ENCODE peak calls at places on chromosomes 16 and 17, in five cellular contexts. One of them, this sample, is unnamed.

GRCh38 chr16:28010671-28011070 is 52.8 kb downstream of the GSG1L start:
- DNase-seq in choroid plexus epithelial cell: peak
- DNase-seq in body of pancreas: no peak
- DNase-seq in fibroblast of the aortic adventitia: peak
- DNase-seq in ovary: no peak
- DNase-seq in this sample: peak

GRCh38 chr17:80027043-80027435 is 8.6 kb downstream of the TBC1D16 start:
- DNase-seq in choroid plexus epithelial cell: no peak
- DNase-seq in ovary: no peak
- DNase-seq in fibroblast of the aortic adventitia: no peak
- DNase-seq in body of pancreas: no peak
- DNase-seq in this sample: no peak

GRCh38 chr17:2299756-2300155 is 3.8 kb downstream of the SMG6 start:
- DNase-seq in choroid plexus epithelial cell: no peak
- DNase-seq in body of pancreas: no peak
- DNase-seq in ovary: no peak
- DNase-seq in fibroblast of the aortic adventitia: no peak
- DNase-seq in this sample: no peak

GRCh38 chr17:53033297-53033696 is 789.4 kb upstream of the KIF2B start:
- DNase-seq in fibroblast of the aortic adventitia: no peak
- DNase-seq in ovary: no peak
- DNase-seq in body of pancreas: no peak
- DNase-seq in choroid plexus epithelial cell: no peak
- DNase-seq in this sample: no peak

GRCh38 chr17:16986391-16986790 is 14.5 kb upstream of the TNFRSF13B start:
- DNase-seq in choroid plexus epithelial cell: peak
- DNase-seq in ovary: no peak
- DNase-seq in fibroblast of the aortic adventitia: no peak
- DNase-seq in body of pancreas: no peak
- DNase-seq in this sample: no peak

GRCh38 chr16:12480916-12481315 is 322.8 kb downstream of the CPPED1 start:
- DNase-seq in choroid plexus epithelial cell: no peak
- DNase-seq in ovary: no peak
- DNase-seq in body of pancreas: no peak
- DNase-seq in fibroblast of the aortic adventitia: no peak
- DNase-seq in this sample: no peak

GRCh38 chr17:64531955-64532371 is 25.2 kb downstream of the CEP95 start:
- DNase-seq in body of pancreas: no peak
- DNase-seq in choroid plexus epithelial cell: no peak
- DNase-seq in fibroblast of the aortic adventitia: peak
- DNase-seq in ovary: no peak
- DNase-seq in this sample: no peak

GRCh38 chr17:21688293-21688949 is 3.9 kb upstream of the KCNJ18 start:
- DNase-seq in fibroblast of the aortic adventitia: no peak
- DNase-seq in ovary: no peak
- DNase-seq in choroid plexus epithelial cell: no peak
- DNase-seq in body of pancreas: no peak
- DNase-seq in this sample: no peak

GRCh38 chr16:22077700-22078313 is 14.5 kb upstream of the VWA3A start:
- DNase-seq in ovary: peak
- DNase-seq in choroid plexus epithelial cell: peak
- DNase-seq in fibroblast of the aortic adventitia: peak
- DNase-seq in body of pancreas: peak
- DNase-seq in this sample: peak

GRCh38 chr16:78105517-78105916 is 6.1 kb downstream of the WWOX start:
- DNase-seq in body of pancreas: no peak
- DNase-seq in fibroblast of the aortic adventitia: no peak
- DNase-seq in ovary: no peak
- DNase-seq in choroid plexus epithelial cell: peak
- DNase-seq in this sample: no peak

GRCh38 chr16:71707199-71707598 is 17.3 kb downstream of the PHLPP2 start:
- DNase-seq in body of pancreas: no peak
- DNase-seq in ovary: no peak
- DNase-seq in fibroblast of the aortic adventitia: no peak
- DNase-seq in choroid plexus epithelial cell: no peak
- DNase-seq in this sample: no peak

GRCh38 chr16:4260360-4260759 is 12.5 kb downstream of the TFAP4 start:
- DNase-seq in fibroblast of the aortic adventitia: no peak
- DNase-seq in ovary: peak
- DNase-seq in body of pancreas: peak
- DNase-seq in choroid plexus epithelial cell: no peak
- DNase-seq in this sample: no peak

GRCh38 chr16:11034481-11034931 is 90.1 kb downstream of the CLEC16A start:
- DNase-seq in ovary: no peak
- DNase-seq in body of pancreas: no peak
- DNase-seq in choroid plexus epithelial cell: no peak
- DNase-seq in fibroblast of the aortic adventitia: no peak
- DNase-seq in this sample: no peak

GRCh38 chr16:85823328-85823920 is 23.9 kb downstream of the COX4I1 start:
- DNase-seq in choroid plexus epithelial cell: no peak
- DNase-seq in ovary: no peak
- DNase-seq in fibroblast of the aortic adventitia: no peak
- DNase-seq in body of pancreas: no peak
- DNase-seq in this sample: no peak

GRCh38 chr16:85828166-85828565 is 28.7 kb downstream of the COX4I1 start:
- DNase-seq in fibroblast of the aortic adventitia: no peak
- DNase-seq in body of pancreas: no peak
- DNase-seq in ovary: no peak
- DNase-seq in choroid plexus epithelial cell: no peak
- DNase-seq in this sample: no peak

GRCh38 chr16:85826686-85827247 is 27.3 kb downstream of the COX4I1 start:
- DNase-seq in ovary: no peak
- DNase-seq in fibroblast of the aortic adventitia: no peak
- DNase-seq in choroid plexus epithelial cell: no peak
- DNase-seq in body of pancreas: no peak
- DNase-seq in this sample: no peak

GRCh38 chr16:85824161-85825135 is 25.0 kb downstream of the COX4I1 start:
- DNase-seq in ovary: no peak
- DNase-seq in choroid plexus epithelial cell: no peak
- DNase-seq in fibroblast of the aortic adventitia: no peak
- DNase-seq in body of pancreas: no peak
- DNase-seq in this sample: no peak

GRCh38 chr16:85825326-85825725 is 25.8 kb downstream of the COX4I1 start:
- DNase-seq in choroid plexus epithelial cell: no peak
- DNase-seq in ovary: no peak
- DNase-seq in fibroblast of the aortic adventitia: no peak
- DNase-seq in body of pancreas: no peak
- DNase-seq in this sample: no peak
- TF ChIP-seq CTCF in choroid plexus epithelial cell: peak
- TF ChIP-seq CTCF in ovary: no peak
- TF ChIP-seq CTCF in fibroblast of the aortic adventitia: peak
- TF ChIP-seq CTCF in body of pancreas: no peak
- TF ChIP-seq CTCF in this sample: no peak

DNA sequence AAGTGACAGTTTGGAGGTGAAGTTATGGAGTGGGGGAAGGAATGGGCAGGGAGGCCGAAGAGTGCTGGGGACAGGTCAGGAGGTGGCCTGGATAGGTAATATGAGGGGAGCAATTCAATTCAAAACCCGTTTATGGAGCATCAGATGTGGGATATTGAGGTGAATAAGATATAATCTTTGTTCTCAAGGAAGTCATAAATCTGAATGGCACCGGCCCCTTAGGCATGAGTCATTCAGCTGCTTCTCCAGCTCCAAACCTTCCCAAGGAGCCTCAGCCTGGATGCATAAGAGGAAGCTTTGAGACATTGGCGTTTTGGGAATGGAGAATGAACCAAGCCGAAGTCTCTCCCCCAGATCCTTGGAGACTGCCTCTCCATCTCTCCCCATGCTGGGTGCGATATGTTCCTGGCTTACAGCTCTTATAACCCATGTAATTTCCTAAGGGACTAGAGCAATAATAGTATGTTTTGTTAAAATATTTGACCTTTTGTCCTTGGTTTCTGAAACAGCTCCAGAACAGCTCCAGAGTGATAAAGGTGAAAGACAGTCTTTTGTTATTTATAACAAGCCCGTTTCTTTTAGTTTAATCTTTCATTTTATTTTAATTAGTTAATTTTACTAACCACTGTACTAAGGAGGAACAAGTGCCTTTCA is 1.7 kb downstream of the TUBG2 start:
- DNase-seq in fibroblast of the aortic adventitia: peak
- DNase-seq in ovary: peak
- DNase-seq in choroid plexus epithelial cell: peak
- DNase-seq in body of pancreas: no peak
- DNase-seq in this sample: peak
- H3K4me3 ChIP-seq in fibroblast of the aortic adventitia: peak
- H3K4me3 ChIP-seq in ovary: no peak
- H3K4me3 ChIP-seq in choroid plexus epithelial cell: no peak
- H3K4me3 ChIP-seq in body of pancreas: no peak
- H3K4me3 ChIP-seq in this sample: no peak

GRCh38 chr17:18141210-18141803 is 32.8 kb downstream of the MYO15A start:
- DNase-seq in body of pancreas: no peak
- DNase-seq in ovary: no peak
- DNase-seq in choroid plexus epithelial cell: peak
- DNase-seq in fibroblast of the aortic adventitia: peak
- DNase-seq in this sample: peak
- TF ChIP-seq CTCF in body of pancreas: peak
- TF ChIP-seq CTCF in ovary: peak
- TF ChIP-seq CTCF in choroid plexus epithelial cell: peak
- TF ChIP-seq CTCF in fibroblast of the aortic adventitia: peak
- TF ChIP-seq CTCF in this sample: peak

GRCh38 chr17:81341347-81342061 is 46.4 kb upstream of the SLC38A10 start:
- DNase-seq in fibroblast of the aortic adventitia: no peak
- DNase-seq in ovary: peak
- DNase-seq in body of pancreas: no peak
- DNase-seq in choroid plexus epithelial cell: no peak
- DNase-seq in this sample: peak

GRCh38 chr17:81340606-81341346 is 45.7 kb upstream of the SLC38A10 start:
- DNase-seq in ovary: peak
- DNase-seq in choroid plexus epithelial cell: peak
- DNase-seq in fibroblast of the aortic adventitia: peak
- DNase-seq in body of pancreas: peak
- DNase-seq in this sample: peak

GRCh38 chr17:81339502-81340296 is 44.6 kb upstream of the SLC38A10 start:
- DNase-seq in ovary: peak
- DNase-seq in body of pancreas: peak
- DNase-seq in choroid plexus epithelial cell: no peak
- DNase-seq in fibroblast of the aortic adventitia: no peak
- DNase-seq in this sample: no peak

GRCh38 chr17:81342700-81343070 is 47.6 kb upstream of the SLC38A10 start:
- DNase-seq in fibroblast of the aortic adventitia: no peak
- DNase-seq in body of pancreas: no peak
- DNase-seq in ovary: peak
- DNase-seq in choroid plexus epithelial cell: no peak
- DNase-seq in this sample: no peak

GRCh38 chr17:81342062-81342699 is 47.1 kb upstream of the SLC38A10 start:
- DNase-seq in choroid plexus epithelial cell: peak
- DNase-seq in ovary: peak
- DNase-seq in body of pancreas: no peak
- DNase-seq in fibroblast of the aortic adventitia: peak
- DNase-seq in this sample: no peak
- H3K4me3 ChIP-seq in choroid plexus epithelial cell: peak
- H3K4me3 ChIP-seq in ovary: peak
- H3K4me3 ChIP-seq in body of pancreas: no peak
- H3K4me3 ChIP-seq in fibroblast of the aortic adventitia: peak
- H3K4me3 ChIP-seq in this sample: peak

GRCh38 chr16:73172621-73173312 is 124.8 kb upstream of the ZFHX3 start:
- DNase-seq in choroid plexus epithelial cell: peak
- DNase-seq in body of pancreas: peak
- DNase-seq in ovary: peak
- DNase-seq in fibroblast of the aortic adventitia: peak
- DNase-seq in this sample: peak
- TF ChIP-seq CTCF in choroid plexus epithelial cell: peak
- TF ChIP-seq CTCF in body of pancreas: peak
- TF ChIP-seq CTCF in ovary: no peak
- TF ChIP-seq CTCF in fibroblast of the aortic adventitia: peak
- TF ChIP-seq CTCF in this sample: peak

DNA sequence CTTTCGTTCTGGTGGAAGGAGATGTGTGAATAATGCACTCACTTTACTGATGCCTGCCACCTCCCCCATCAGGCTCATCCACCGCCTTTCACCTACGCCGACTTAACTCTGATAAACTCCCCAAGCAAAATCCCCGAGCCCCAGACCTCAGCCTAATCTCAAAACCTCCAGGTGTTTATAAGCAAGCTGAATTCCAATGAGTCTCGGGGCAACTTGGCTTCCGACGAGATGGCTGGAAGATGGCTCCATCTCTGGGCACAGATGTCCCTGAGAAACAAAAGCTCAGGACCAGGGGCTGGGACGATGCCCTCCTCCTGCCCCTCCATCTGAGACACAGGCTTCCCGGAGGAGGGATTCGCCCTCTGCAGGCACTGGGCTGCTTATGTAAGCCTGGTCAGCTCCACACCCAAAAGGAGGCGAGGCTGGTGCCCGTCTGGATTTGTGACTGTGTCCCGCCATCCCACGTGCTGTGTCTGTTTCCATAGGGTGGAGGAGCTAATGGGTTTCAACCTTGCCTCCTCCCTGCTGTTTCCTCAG is 386.4 kb upstream of the TNRC6C start:
- DNase-seq in ovary: no peak
- DNase-seq in choroid plexus epithelial cell: no peak
- DNase-seq in body of pancreas: no peak
- DNase-seq in fibroblast of the aortic adventitia: no peak
- DNase-seq in this sample: no peak
- H3K4me3 ChIP-seq in ovary: no peak
- H3K4me3 ChIP-seq in choroid plexus epithelial cell: no peak
- H3K4me3 ChIP-seq in body of pancreas: no peak
- H3K4me3 ChIP-seq in fibroblast of the aortic adventitia: no peak
- H3K4me3 ChIP-seq in this sample: no peak

This sample was measured in cardiac fibroblast.